ENCODE peak calls at places on chromosomes 13 and 19, in ten cellular contexts. N is AG04450; X is mucosa of descending colon; J is foreskin fibroblast; S is AG10803; R is upper lobe of left lung; T is NB4; E is CD4-positive, alpha-beta memory T cell; V is heart right ventricle; D is mesenchymal stem cell. K is an unnamed sample.

GRCh38 chr19:27962260-27962659 is 1250.7 kb downstream of the UQCRFS1 start:
- DNase-seq in N (no peak), X (no peak), J (no peak), S (peak; percentile 9), R (no peak), T (no peak), E (no peak), V (no peak), D (no peak), K (no peak)

GRCh38 chr19:49690073-49690655 is 752 bp upstream of the CPT1C start:
- DNase-seq in N (no peak), X (no peak), J (peak; percentile 55), S (no peak), R (no peak), T (no peak), E (peak; percentile 20), V (no peak), D (peak; percentile 22), K (no peak)

GRCh38 chr19:45746866-45747265 is 13.6 kb downstream of the MEIOSIN start:
- DNase-seq in N (no peak), X (no peak), J (no peak), S (peak; percentile 23), R (no peak), T (no peak), E (no peak), V (no peak), D (no peak), K (no peak)

GRCh38 chr19:53865523-53865917 is 2.2 kb upstream of the MYADM start:
- DNase-seq in N (no peak), X (peak; percentile 15), J (peak; percentile 26), S (peak; percentile 42), R (no peak), T (peak; percentile 48), E (no peak), V (no peak), D (peak; percentile 18), K (no peak)

GRCh38 chr13:24071423-24072075 is 89.0 kb upstream of the SPATA13 start:
- DNase-seq in N (no peak), X (no peak), J (peak; percentile 82), S (peak; percentile 85), R (no peak), T (no peak), E (no peak), V (no peak), D (peak; percentile 54), K (no peak)

GRCh38 chr13:56314755-56315154 is 826.0 kb upstream of the PRR20A start:
- DNase-seq in N (no peak), X (no peak), J (no peak), S (no peak), R (no peak), T (no peak), E (no peak), V (no peak), D (no peak), K (no peak)

GRCh38 chr13:20102776-20103175 is 58.1 kb downstream of the GJA3 start:
- DNase-seq in N (no peak), X (no peak), J (no peak), S (no peak), R (no peak), T (no peak), E (no peak), V (no peak), D (no peak), K (no peak)

GRCh38 chr13:35157143-35157755 is 215.2 kb downstream of the NBEA start:
- DNase-seq in N (peak; percentile 16), X (peak; percentile 73), J (peak; percentile 75), S (peak; percentile 55), R (no peak), T (peak; percentile 61), E (no peak), V (no peak), D (peak; percentile 66), K (no peak)

GRCh38 chr19:42344336-42344893 is 19.0 kb downstream of the MEGF8 start:
- DNase-seq in N (no peak), X (no peak), J (no peak), S (no peak), R (peak; percentile 71), T (no peak), E (no peak), V (no peak), D (no peak), K (no peak)

GRCh38 chr13:101942038-101942437 is 459.8 kb downstream of the FGF14 start:
- DNase-seq in N (no peak), X (peak; percentile 67), J (peak; percentile 65), S (peak; percentile 5), R (no peak), T (peak; percentile 50), E (no peak), V (no peak), D (peak; percentile 44), K (no peak)

GRCh38 chr19:45505151-45505995 is 1.9 kb upstream of the VASP start:
- DNase-seq in N (no peak), X (no peak), J (peak; percentile 73), S (no peak), R (peak; percentile 54), T (no peak), E (no peak), V (no peak), D (peak; percentile 57), K (no peak)

GRCh38 chr19:33551676-33552075 is 30.1 kb upstream of the PEPD start:
- DNase-seq in N (no peak), X (no peak), J (no peak), S (no peak), R (no peak), T (no peak), E (no peak), V (no peak), D (no peak), K (no peak)

GRCh38 chr19:45765365-45766292 is 3.4 kb downstream of the SIX5 start:
- DNase-seq in N (no peak), X (no peak), J (no peak), S (no peak), R (peak; percentile 78), T (no peak), E (no peak), V (peak; percentile 32), D (no peak), K (no peak)

GRCh38 chr13:45199716-45200115 is 1.1 kb downstream of the KCTD4 start:
- DNase-seq in N (no peak), X (no peak), J (no peak), S (peak; percentile 23), R (no peak), T (peak; percentile 18), E (no peak), V (no peak), D (no peak), K (no peak)

GRCh38 chr19:18770663-18771327 is 20.3 kb downstream of the COMP start:
- DNase-seq in N (no peak), X (no peak), J (peak; percentile 18), S (no peak), R (no peak), T (no peak), E (no peak), V (no peak), D (no peak), K (no peak)
- H3K4me3 ChIP-seq in N (no peak overlapping the region), X (no peak overlapping the region), J (no peak overlapping the region), S (no peak overlapping the region), R (no peak overlapping the region), T (no peak overlapping the region), E (no peak overlapping the region), V (no peak overlapping the region), D (no peak overlapping the region), K (no peak overlapping the region)

GRCh38 chr13:25874907-25875306 is 176.9 kb downstream of the SHISA2 start:
- DNase-seq in N (no peak), X (peak; percentile 31), J (no peak), S (no peak), R (no peak), T (peak; percentile 97), E (peak; percentile 84), V (no peak), D (peak; percentile 25), K (no peak)
- H3K4me3 ChIP-seq in N (no peak overlapping the region), X (no peak overlapping the region), J (no peak overlapping the region), S (no peak overlapping the region), R (no peak overlapping the region), T (no peak overlapping the region), E (no peak overlapping the region), V (no peak overlapping the region), D (no peak overlapping the region), K (no peak overlapping the region)

DNA sequence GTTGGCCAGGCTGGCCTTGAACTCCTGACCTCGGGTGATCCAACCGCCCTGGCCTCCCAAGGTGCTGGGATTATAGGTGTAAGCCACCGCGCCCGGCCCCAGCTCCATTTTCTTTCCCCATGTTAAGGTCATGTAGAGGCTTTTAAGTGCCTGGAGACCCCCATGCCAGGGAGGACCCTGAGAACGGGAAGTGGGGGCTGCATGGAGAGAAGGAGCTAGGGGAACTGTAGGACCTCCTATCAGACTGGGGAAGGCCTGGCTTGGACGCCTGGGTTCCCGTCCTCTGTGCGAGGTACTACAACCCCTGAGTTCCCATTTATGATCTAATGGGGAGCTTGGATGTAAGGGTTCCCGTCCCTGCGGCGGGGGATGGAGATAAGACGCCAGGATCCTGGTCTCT is 714 bp upstream of the NPAS1 start:
- DNase-seq in N (no peak), X (no peak), J (no peak), S (no peak), R (no peak), T (no peak), E (no peak), V (no peak), D (no peak), K (no peak)
- H3K4me3 ChIP-seq in N (no peak overlapping the region), X (no peak overlapping the region), J (no peak overlapping the region), S (no peak overlapping the region), R (no peak overlapping the region), T (no peak overlapping the region), E (no peak overlapping the region), V (no peak overlapping the region), D (no peak overlapping the region), K (no peak overlapping the region)

GRCh38 chr13:112762690-112763080 is 72.8 kb downstream of the ATP11A start:
- DNase-seq in N (no peak), X (no peak), J (no peak), S (no peak), R (peak; percentile 65), T (no peak), E (no peak), V (no peak), D (no peak), K (no peak)
- H3K4me3 ChIP-seq in N (no peak overlapping the region), X (no peak overlapping the region), J (no peak overlapping the region), S (no peak overlapping the region), R (no peak overlapping the region), T (no peak overlapping the region), E (no peak overlapping the region), V (no peak overlapping the region), D (peak overlapping the region; percentile 34), K (no peak overlapping the region)

DNA sequence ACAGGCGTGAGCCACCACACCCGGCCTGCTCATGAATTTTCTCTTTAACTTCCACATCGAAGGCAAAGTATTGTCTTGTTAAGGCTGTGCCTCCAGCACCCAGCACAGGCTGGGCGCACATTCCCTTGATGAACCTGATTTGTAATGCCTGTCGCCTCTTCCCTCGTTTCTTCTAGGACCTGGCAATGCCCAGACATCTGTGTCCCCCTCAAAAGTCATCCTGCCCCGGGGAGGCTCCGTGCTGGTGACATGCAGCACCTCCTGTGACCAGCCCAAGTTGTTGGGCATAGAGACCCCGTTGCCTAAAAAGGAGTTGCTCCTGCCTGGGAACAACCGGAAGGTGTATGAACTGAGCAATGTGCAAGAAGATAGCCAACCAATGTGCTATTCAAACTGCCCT is 3.7 kb downstream of the ICAM1 start:
- DNase-seq in N (no peak), X (no peak), J (no peak), S (no peak), R (no peak), T (peak; percentile 36), E (no peak), V (no peak), D (peak; percentile 17), K (no peak)
- H3K4me3 ChIP-seq in N (no peak overlapping the region), X (no peak overlapping the region), J (no peak overlapping the region), S (no peak overlapping the region), R (no peak overlapping the region), T (no peak overlapping the region), E (no peak overlapping the region), V (no peak overlapping the region), D (no peak overlapping the region), K (no peak overlapping the region)